ENCODE peak calls at places on chromosome 12, in five cellular contexts. U, E, N, Y and M are unnamed samples.

GRCh38 chr12:12099102-12099501 is 28.4 kb downstream of the BCL2L14 start:
- DNase-seq in U (no peak), E (no peak), N (no peak), Y (no peak), M (no peak)

GRCh38 chr12:102009796-102010195 is 52.0 kb downstream of the WASHC3 start:
- DNase-seq in U (no peak), E (no peak), N (no peak), Y (no peak), M (no peak)

GRCh38 chr12:16607895-16608294 is 1.9 kb upstream of the LMO3 start:
- DNase-seq in U (no peak), E (no peak), N (no peak), Y (no peak), M (no peak)

GRCh38 chr12:54360717-54361456 is 3.4 kb downstream of the GPR84 start:
- DNase-seq in U (no peak), E (peak), N (peak), Y (peak), M (peak)

GRCh38 chr12:24487606-24488005 is 461.3 kb downstream of the BCAT1 start:
- DNase-seq in U (no peak), E (no peak), N (no peak), Y (no peak), M (no peak)

GRCh38 chr12:27785882-27786570 is 6.0 kb upstream of the MANSC4 start:
- DNase-seq in U (no peak), E (no peak), N (peak), Y (no peak), M (peak)

GRCh38 chr12:111841236-111841749 is 735 bp upstream of the MAPKAPK5 start:
- DNase-seq in U (no peak), E (no peak), N (no peak), Y (no peak), M (no peak)

GRCh38 chr12:70788774-70789173 is 131.8 kb downstream of the PTPRR start:
- DNase-seq in U (no peak), E (no peak), N (no peak), Y (no peak), M (no peak)

GRCh38 chr12:63945777-63946176 is 101.3 kb downstream of the SRGAP1 start:
- DNase-seq in U (no peak), E (no peak), N (no peak), Y (no peak), M (no peak)

GRCh38 chr12:12922191-12922616 is 29.8 kb downstream of the GPRC5D start:
- DNase-seq in U (peak), E (no peak), N (no peak), Y (no peak), M (no peak)

GRCh38 chr12:89556976-89557375 is 31.1 kb upstream of the POC1B start:
- DNase-seq in U (no peak), E (no peak), N (no peak), Y (no peak), M (no peak)

GRCh38 chr12:116977465-116978380 is 67.0 kb downstream of the FBXW8 start:
- DNase-seq in U (no peak), E (no peak), N (no peak), Y (no peak), M (no peak)

GRCh38 chr12:19978193-19978592 is 390.1 kb upstream of the PDE3A start:
- DNase-seq in U (no peak), E (no peak), N (no peak), Y (no peak), M (no peak)

GRCh38 chr12:34022079-34022830 is at the start of gene ALG10:
- DNase-seq in U (peak), E (peak), N (peak), Y (peak), M (peak)

GRCh38 chr12:34016361-34016760 is 5.9 kb upstream of the ALG10 start:
- DNase-seq in U (no peak), E (no peak), N (peak), Y (no peak), M (no peak)
- TF ChIP-seq POLR2A in U (no peak), E (no peak), N (no peak), Y (no peak), M (no peak)

GRCh38 chr12:92558806-92559205 is 144.0 kb upstream of the PLEKHG7 start:
- DNase-seq in U (no peak), E (no peak), N (no peak), Y (no peak), M (no peak)

GRCh38 chr12:92557422-92557724 is 145.4 kb upstream of the PLEKHG7 start:
- DNase-seq in U (no peak), E (no peak), N (no peak), Y (no peak), M (no peak)

GRCh38 chr12:92558241-92558773 is 144.5 kb upstream of the PLEKHG7 start:
- DNase-seq in U (no peak), E (no peak), N (no peak), Y (no peak), M (no peak)

GRCh38 chr12:92556141-92556540 is 146.6 kb upstream of the PLEKHG7 start:
- DNase-seq in U (no peak), E (no peak), N (no peak), Y (no peak), M (no peak)

DNA sequence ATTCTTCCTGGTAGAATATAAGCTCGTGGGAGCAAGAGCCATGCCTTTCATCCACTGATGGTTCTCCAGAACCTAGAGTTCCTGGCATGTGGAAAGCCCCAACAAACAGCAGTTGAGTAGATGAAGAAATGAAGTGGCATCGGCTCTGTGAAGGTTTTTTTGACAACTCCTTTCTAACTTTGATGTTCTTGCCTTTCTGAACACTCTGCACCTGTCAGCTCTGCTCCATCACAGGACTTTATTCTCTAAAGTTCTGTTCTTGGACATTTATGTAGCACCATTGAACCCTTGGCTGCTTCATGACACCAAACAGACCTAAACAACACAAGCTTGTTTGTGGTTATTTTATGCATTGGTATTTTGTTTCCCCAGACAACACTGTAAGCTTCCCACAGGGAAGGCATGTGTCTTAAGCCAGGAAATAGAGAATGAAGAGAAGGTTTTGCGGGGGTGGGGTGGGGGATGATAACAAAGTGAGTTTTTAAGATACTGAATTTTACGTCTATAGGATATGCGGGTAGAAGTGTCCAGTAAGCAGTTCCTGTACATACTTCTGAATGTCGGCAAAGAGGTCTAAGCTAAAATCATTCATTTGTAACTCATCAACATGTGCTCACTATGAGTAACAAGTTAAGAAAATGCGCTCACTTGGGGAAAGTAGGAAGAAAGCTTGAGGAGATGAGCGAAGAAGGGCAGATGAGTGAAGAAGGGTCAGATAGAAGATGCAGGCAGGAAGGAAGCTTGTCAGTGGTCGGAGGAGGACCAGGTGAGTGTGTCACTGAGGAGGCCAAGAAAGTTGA is 146.0 kb upstream of the PLEKHG7 start:
- DNase-seq in U (no peak), E (no peak), N (no peak), Y (no peak), M (no peak)
- TF ChIP-seq POLR2A in U (no peak), E (no peak), N (no peak), Y (no peak), M (no peak)

GRCh38 chr12:29595071-29595755 is 97.7 kb upstream of the OVCH1 start:
- DNase-seq in U (no peak), E (peak), N (no peak), Y (no peak), M (no peak)
- TF ChIP-seq POLR2A in U (no peak), E (no peak), N (no peak), Y (no peak), M (no peak)

DNA sequence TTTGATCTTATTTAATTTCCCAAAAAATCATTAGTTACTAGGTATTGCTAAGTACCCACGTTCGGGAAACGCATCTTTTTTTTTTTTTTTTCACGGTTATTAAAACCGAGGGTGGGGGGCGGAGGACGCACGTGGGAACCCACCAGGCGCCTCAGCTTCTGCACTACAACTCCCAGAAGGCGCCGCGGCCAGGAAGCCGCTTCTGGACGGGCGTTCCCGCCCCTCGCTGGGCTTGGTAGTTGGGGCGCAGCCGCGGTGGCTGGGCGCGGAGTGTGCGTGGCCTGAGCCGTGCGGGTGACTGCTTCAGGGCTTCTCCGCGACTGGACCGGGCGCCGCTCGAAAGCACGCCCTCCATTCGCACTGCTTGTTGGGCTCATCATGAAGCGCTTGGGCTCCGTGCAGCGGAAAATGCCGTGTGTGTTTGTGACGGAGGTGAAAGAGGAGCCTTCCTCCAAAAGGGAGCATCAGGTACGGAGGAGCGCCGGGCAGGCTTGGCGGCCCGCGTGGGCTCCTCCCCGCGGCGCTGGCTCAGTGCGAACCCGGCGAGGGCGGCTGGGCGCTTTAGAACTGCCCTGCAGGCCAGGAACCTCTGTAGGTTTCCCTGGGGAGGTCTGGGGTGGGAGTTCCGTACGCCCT is 6.2 kb upstream of the C12orf50 start:
- DNase-seq in U (peak), E (peak), N (peak), Y (peak), M (peak)
- TF ChIP-seq POLR2A in U (peak), E (peak), N (peak), Y (peak), M (peak)

GRCh38 chr12:123365141-123365917 is 682 bp upstream of the SBNO1 start:
- DNase-seq in U (peak), E (peak), N (peak), Y (peak), M (peak)
- TF ChIP-seq POLR2A in U (peak), E (peak), N (peak), Y (peak), M (peak)

GRCh38 chr12:48184549-48184922 is 1.1 kb downstream of the CCDC184 start:
- DNase-seq in U (no peak), E (no peak), N (no peak), Y (no peak), M (no peak)

GRCh38 chr12:48183876-48184548 is 568 bp downstream of the CCDC184 start:
- DNase-seq in U (no peak), E (no peak), N (no peak), Y (no peak), M (no peak)

GRCh38 chr12:48185181-48185919 is 1.9 kb downstream of the CCDC184 start:
- DNase-seq in U (no peak), E (no peak), N (no peak), Y (no peak), M (no peak)

GRCh38 chr12:48182659-48183058 is 785 bp upstream of the CCDC184 start:
- DNase-seq in U (no peak), E (no peak), N (no peak), Y (no peak), M (no peak)

GRCh38 chr12:48183091-48183875 is at the start of gene CCDC184:
- DNase-seq in U (peak), E (peak), N (peak), Y (peak), M (peak)
- TF ChIP-seq POLR2A in U (peak), E (no peak), N (no peak), Y (peak), M (no peak)